ENCODE peak calls at places on chromosomes 11 and 22, in five cellular contexts. B is A549, A is body of pancreas, T is MM.1S, E is choroid plexus epithelial cell. I is an unnamed sample.

GRCh38 chr22:21612858-21613257 is 17.0 kb downstream of the YDJC start:
- DNase-seq in A (no peak), T (no peak), B (no peak), E (no peak), I (no peak)

GRCh38 chr11:135027461-135027860 is 615.4 kb upstream of the B3GAT1 start:
- DNase-seq in E (peak), A (peak), B (no peak), T (peak), I (peak)

GRCh38 chr11:2376751-2377451 is at the start of gene CD81:
- DNase-seq in E (peak), B (peak), T (no peak), A (peak), I (peak)

GRCh38 chr11:44596541-44597276 is 31.2 kb downstream of the CD82 start:
- DNase-seq in A (no peak), T (peak), E (no peak), B (no peak), I (no peak)

GRCh38 chr11:43874738-43875137 is 5.9 kb upstream of the ALKBH3 start:
- DNase-seq in B (no peak), E (no peak), A (no peak), T (no peak), I (no peak)

GRCh38 chr11:9104581-9104980 is 13.2 kb upstream of the SCUBE2 start:
- DNase-seq in E (no peak), B (no peak), T (no peak), A (no peak), I (no peak)

GRCh38 chr11:10823152-10823579 is 14.4 kb upstream of the EIF4G2 start:
- DNase-seq in E (no peak), B (no peak), A (no peak), T (no peak), I (no peak)

GRCh38 chr22:27827586-27828213 is 26.1 kb upstream of the MN1 start:
- DNase-seq in B (no peak), T (no peak), A (no peak), E (no peak), I (no peak)

GRCh38 chr11:70527046-70527395 is 128.7 kb downstream of the CTTN start:
- DNase-seq in A (no peak), E (no peak), T (no peak), B (no peak), I (no peak)

GRCh38 chr11:59158206-59159068 is 13.5 kb upstream of the DTX4 start:
- DNase-seq in E (peak), A (peak), T (peak), B (peak), I (peak)

GRCh38 chr11:69630009-69630870 is 10.7 kb upstream of the CCND1 start:
- DNase-seq in A (no peak), T (no peak), E (peak), B (no peak), I (peak)

GRCh38 chr11:46896719-46897406 is 21.5 kb downstream of the LRP4 start:
- DNase-seq in B (peak), A (no peak), T (peak), E (peak), I (peak)

GRCh38 chr11:114196994-114197702 is 99.1 kb upstream of the NNMT start:
- DNase-seq in B (no peak), T (no peak), A (no peak), E (peak), I (no peak)

GRCh38 chr11:7278314-7278917 is 26.7 kb downstream of the SYT9 start:
- DNase-seq in T (peak), A (peak), E (peak), B (peak), I (peak)

GRCh38 chr11:14094481-14095037 is 132.0 kb downstream of the SPON1 start:
- DNase-seq in T (no peak), B (no peak), E (no peak), A (no peak), I (no peak)

GRCh38 chr11:17599460-17599925 is 52.4 kb downstream of the OTOG start:
- DNase-seq in A (no peak), E (no peak), B (no peak), T (no peak), I (no peak)

GRCh38 chr11:14015711-14016110 is 53.2 kb downstream of the SPON1 start:
- DNase-seq in T (no peak), E (peak), A (peak), B (peak), I (peak)

GRCh38 chr22:33270596-33270995 is 212.4 kb upstream of the SYN3 start:
- DNase-seq in B (no peak), T (no peak), A (no peak), E (no peak), I (no peak)

GRCh38 chr11:73266644-73267015 is 5.5 kb upstream of the P2RY6 start:
- DNase-seq in E (no peak), B (no peak), T (no peak), A (no peak), I (no peak)

DNA sequence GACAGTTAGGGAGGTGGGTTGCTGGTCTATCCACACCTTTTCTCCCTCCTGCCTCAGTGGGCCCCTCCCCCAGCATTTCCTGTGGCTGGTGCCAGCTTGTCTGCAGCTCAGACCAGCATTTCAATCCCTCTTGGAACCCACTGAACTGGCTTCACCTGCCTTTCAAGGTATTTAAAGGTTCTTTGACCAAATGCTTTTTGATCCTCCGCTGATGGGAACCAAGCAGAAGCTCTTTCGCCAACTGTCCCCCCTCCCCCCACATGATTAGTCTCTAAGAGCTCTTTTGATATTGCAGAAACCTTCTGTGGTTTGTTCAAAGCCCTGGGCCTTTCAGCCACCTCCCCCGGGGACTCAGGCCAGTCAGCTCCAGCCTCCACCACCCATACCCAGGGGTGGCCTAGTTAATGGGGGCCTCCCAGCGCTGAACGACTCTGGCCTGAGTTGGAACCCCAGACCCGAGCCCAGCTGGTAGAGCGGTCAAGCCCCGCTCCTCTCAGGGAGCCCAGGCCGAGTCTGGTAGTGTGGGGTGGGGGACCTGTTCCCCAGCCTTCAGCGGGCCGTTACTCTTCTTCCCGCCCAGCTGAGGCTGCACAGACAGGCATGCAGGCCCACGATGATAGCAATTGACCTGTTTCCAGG is 6.0 kb upstream of the SYT7 start:
- DNase-seq in E (no peak), T (no peak), A (no peak), B (no peak), I (no peak)
- H3K4me3 ChIP-seq in E (no peak), T (no peak), A (no peak), B (no peak), I (no peak)

GRCh38 chr11:56394381-56394780 is 18.1 kb upstream of the OR5AL1 start:
- DNase-seq in B (no peak), A (no peak), T (no peak), E (no peak), I (no peak)

DNA sequence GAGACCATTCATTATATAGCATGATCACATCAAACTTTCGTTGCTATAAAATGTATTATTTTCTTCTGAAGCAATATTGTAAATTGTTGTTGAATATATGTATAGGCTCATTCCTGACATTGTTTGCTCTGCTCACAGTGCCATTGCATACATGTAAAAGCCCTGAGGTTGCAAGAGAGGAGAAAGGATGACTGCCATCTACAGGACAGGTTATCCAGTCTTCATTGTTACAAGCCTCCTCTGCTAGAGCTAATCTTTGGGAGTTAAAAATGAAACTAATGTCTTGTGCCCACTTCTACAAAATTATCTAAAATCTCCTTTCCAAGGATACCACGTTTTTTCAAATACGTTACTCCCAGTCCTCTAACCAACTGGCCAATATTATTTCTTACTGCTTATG is 16.4 kb upstream of the OR5AL1 start:
- DNase-seq in E (no peak), B (no peak), A (no peak), T (no peak), I (no peak)
- TF ChIP-seq CTCF in E (no peak), B (no peak), A (no peak), T (no peak), I (no peak)

GRCh38 chr11:102291831-102292230 is 25.5 kb upstream of the BIRC3 start:
- DNase-seq in E (no peak), A (no peak), B (no peak), T (no peak), I (no peak)

GRCh38 chr11:102289510-102290078 is 27.7 kb upstream of the BIRC3 start:
- DNase-seq in E (peak), B (no peak), T (no peak), A (no peak), I (no peak)

GRCh38 chr11:102288745-102289083 is 28.6 kb upstream of the BIRC3 start:
- DNase-seq in E (no peak), T (no peak), A (no peak), B (no peak), I (no peak)

GRCh38 chr11:102286292-102286691 is 31.0 kb upstream of the BIRC3 start:
- DNase-seq in B (no peak), A (no peak), T (no peak), E (no peak), I (no peak)

GRCh38 chr11:102287963-102288744 is 29.1 kb upstream of the BIRC3 start:
- DNase-seq in A (peak), T (peak), E (peak), B (peak), I (peak)
- H3K4me3 ChIP-seq in A (no peak), T (no peak), E (peak), B (no peak), I (peak)

DNA sequence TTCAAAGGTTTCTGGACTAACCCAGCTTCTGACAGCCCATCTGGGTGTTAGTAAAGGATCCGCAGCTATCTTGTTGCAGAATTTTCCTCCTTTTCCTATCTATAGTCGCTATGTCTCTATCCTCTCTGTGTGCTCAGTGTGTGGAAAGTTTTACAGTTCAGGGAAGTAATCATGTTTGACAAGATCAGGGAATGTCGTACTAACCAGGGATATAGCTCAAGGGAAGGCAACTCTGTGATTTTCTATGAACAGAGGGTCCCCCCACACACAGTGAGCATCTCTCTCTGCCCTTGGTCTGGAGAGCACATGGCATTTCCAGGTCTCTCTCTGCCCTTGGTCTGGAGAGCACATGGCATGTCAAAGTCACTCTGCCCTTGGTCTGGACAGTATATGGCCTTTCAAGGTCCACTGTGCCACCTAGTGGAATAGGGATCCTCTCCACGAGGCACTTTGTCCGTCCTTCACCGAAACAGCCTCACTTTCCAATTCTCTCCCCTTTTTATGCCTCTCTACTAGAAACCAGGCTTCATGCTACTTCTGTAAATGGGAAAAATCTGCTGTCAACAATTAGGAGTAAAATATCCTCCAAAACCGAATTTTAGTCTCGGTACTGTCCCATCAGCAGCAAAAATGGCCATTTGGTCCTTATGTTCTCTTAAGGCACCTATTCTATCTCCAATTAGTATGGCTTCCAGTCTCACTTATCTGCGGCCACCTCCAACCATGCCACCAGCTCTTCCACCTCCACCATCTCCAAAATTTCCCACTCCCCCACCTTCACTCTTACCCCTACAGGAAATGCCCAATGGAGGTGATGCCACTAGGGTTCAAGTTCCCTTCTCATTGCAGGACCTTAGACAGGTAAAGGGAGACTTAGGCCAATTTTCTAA is 88.7 kb downstream of the IGLL5 start:
- DNase-seq in E (no peak), T (no peak), B (no peak), A (no peak), I (no peak)
- TF ChIP-seq CTCF in E (no peak), T (no peak), B (no peak), A (no peak), I (no peak)